ENCODE peak calls at places on chromosome 17, in five cellular contexts. Z is GM23338, J is heart right ventricle, O is lung, B is colonic mucosa. X is an unnamed sample. For H3K4me1, the result is how much of the 10 kb centered on the place peaks cover.

GRCh38 chr17:624341-624860 is 90.2 kb downstream of the VPS53 start:
- DNase-seq in Z (peak), J (no peak), O (no peak), B (no peak), X (no peak)

GRCh38 chr17:146546-146945 is 9.2 kb downstream of the SCGB1C2 start:
- DNase-seq in J (no peak), B (peak), O (no peak), Z (no peak), X (no peak)

GRCh38 chr17:41308918-41309359 is at the start of gene KRTAP16-1:
- DNase-seq in O (no peak), Z (no peak), J (no peak), B (no peak), X (peak)

GRCh38 chr17:3542410-3543088 is 15.1 kb downstream of the TRPV3 start:
- DNase-seq in B (no peak), J (no peak), O (no peak), Z (no peak), X (no peak)

GRCh38 chr17:9821921-9822320 is at the start of gene GSG1L2:
- DNase-seq in J (no peak), B (no peak), Z (no peak), O (no peak), X (no peak)

GRCh38 chr17:69565447-69565846 is 150.9 kb downstream of the MAP2K6 start:
- DNase-seq in Z (no peak), B (no peak), O (no peak), J (no peak), X (no peak)

GRCh38 chr17:78272181-78272913 is 40.9 kb downstream of the TMEM235 start:
- DNase-seq in O (peak), Z (peak), B (peak), J (no peak), X (no peak)

GRCh38 chr17:79468183-79468944 is 142.5 kb downstream of the RBFOX3 start:
- DNase-seq in B (no peak), Z (no peak), O (no peak), J (no peak), X (no peak)

GRCh38 chr17:28225872-28226271 is 93.1 kb upstream of the TMEM97 start:
- DNase-seq in Z (no peak), B (no peak), O (no peak), J (no peak), X (no peak)

GRCh38 chr17:19553036-19553435 is 19.4 kb downstream of the SLC47A1 start:
- DNase-seq in O (no peak), Z (no peak), B (no peak), J (no peak), X (no peak)

GRCh38 chr17:41308251-41308917 is 725 bp downstream of the KRTAP16-1 start:
- DNase-seq in J (peak), B (no peak), Z (no peak), O (no peak), X (peak)

GRCh38 chr17:44589316-44590071 is 32.2 kb downstream of the FZD2 start:
- DNase-seq in O (no peak), J (no peak), B (no peak), Z (no peak), X (no peak)

GRCh38 chr17:323721-324139 is 28.9 kb downstream of the RPH3AL start:
- DNase-seq in B (no peak), Z (no peak), J (no peak), O (no peak), X (no peak)

GRCh38 chr17:82978354-82978753 is 101.1 kb upstream of the METRNL start:
- DNase-seq in Z (no peak), O (no peak), B (no peak), J (no peak), X (no peak)

GRCh38 chr17:79992657-79993389 is 42.8 kb downstream of the TBC1D16 start:
- DNase-seq in J (no peak), B (no peak), Z (no peak), O (no peak), X (no peak)

GRCh38 chr17:41869426-41869825 is 4.2 kb upstream of the KLHL11 start:
- DNase-seq in Z (no peak), J (no peak), O (peak), B (no peak), X (no peak)

GRCh38 chr17:50381920-50382319 is 8.9 kb downstream of the EME1 start:
- DNase-seq in O (no peak), J (no peak), B (no peak), Z (no peak), X (no peak)

GRCh38 chr17:38898812-38899348 is 26.5 kb upstream of the LASP1NB start:
- DNase-seq in J (peak), B (peak), O (peak), Z (no peak), X (peak)

GRCh38 chr17:50889528-50890118 is 23.5 kb upstream of the TOB1 start:
- DNase-seq in O (no peak), Z (no peak), B (no peak), J (no peak), X (no peak)

GRCh38 chr17:75909051-75909811 is 4.5 kb upstream of the MRPL38 start:
- DNase-seq in B (no peak), O (peak), Z (no peak), J (no peak), X (no peak)

GRCh38 chr17:30808785-30809286 is 15.7 kb downstream of the CRLF3 start:
- DNase-seq in B (no peak), O (no peak), J (no peak), Z (no peak), X (peak)

GRCh38 chr17:7841622-7842379 is 7.8 kb downstream of the KDM6B start:
- DNase-seq in O (peak), Z (peak), B (peak), J (peak), X (peak)
- TF ChIP-seq CTCF in O (peak), Z (no peak), B (no peak), J (peak), X (no peak)

GRCh38 chr17:57543230-57543629 is 201.9 kb downstream of the CCDC182 start:
- DNase-seq in J (no peak), O (no peak), B (no peak), Z (no peak), X (no peak)
- H3K4me1 ChIP-seq in J (under half), O (under half), B (under half), Z (under half), X (under half)

GRCh38 chr17:58343131-58343530 is 8.9 kb downstream of the SUPT4H1 start:
- DNase-seq in Z (no peak), J (no peak), O (no peak), B (no peak), X (no peak)
- H3K4me3 ChIP-seq in Z (no peak), J (no peak), O (no peak), B (no peak), X (peak)

GRCh38 chr17:33310296-33310695 is 17.2 kb upstream of the ASIC2 start:
- DNase-seq in J (no peak), B (no peak), O (no peak), Z (no peak), X (no peak)
- TF ChIP-seq CTCF in J (no peak), B (no peak), O (no peak), Z (no peak), X (no peak)

X was measured in CD8-positive, alpha-beta T cell.